ENCODE peak calls at places on chromosomes 12 and 14, in ten cellular contexts. R is thyroid gland; I is heart left ventricle; D is gastrocnemius medialis; N is AG04450; J is fibroblast of lung; U is CD8-positive, alpha-beta memory T cell; A is foreskin fibroblast; K is body of pancreas; L is cardiac fibroblast. O is an unnamed sample.

GRCh38 chr12:69007166-69007857 is 74.3 kb upstream of the CPM start:
- DNase-seq in D (peak), K (no peak), J (peak), U (no peak), L (peak), N (peak), A (peak), I (no peak), R (peak), O (no peak)

GRCh38 chr14:72880820-72881219 is 13.1 kb downstream of the DPF3 start:
- DNase-seq in A (no peak), J (no peak), R (no peak), I (no peak), D (no peak), K (no peak), L (no peak), U (no peak), N (no peak), O (no peak)

GRCh38 chr12:52662093-52663006 is 10.3 kb upstream of the KRT2 start:
- DNase-seq in D (no peak), R (no peak), N (no peak), K (no peak), L (no peak), J (no peak), I (no peak), U (peak), A (no peak), O (no peak)

GRCh38 chr12:78970041-78970440 is 105.5 kb downstream of the SYT1 start:
- DNase-seq in A (no peak), R (no peak), N (no peak), D (no peak), L (no peak), K (no peak), I (no peak), J (peak), U (no peak), O (no peak)

GRCh38 chr12:2390133-2390532 is 337.3 kb downstream of the CACNA1C start:
- DNase-seq in L (no peak), A (no peak), J (no peak), U (no peak), I (no peak), R (no peak), K (no peak), N (no peak), D (no peak), O (no peak)

GRCh38 chr12:70271025-70271424 is 27.8 kb downstream of the CNOT2 start:
- DNase-seq in I (no peak), U (no peak), J (no peak), D (no peak), N (no peak), A (no peak), R (no peak), K (no peak), L (no peak), O (no peak)

GRCh38 chr14:85537526-85537925 is 7.6 kb downstream of the FLRT2 start:
- DNase-seq in I (no peak), K (no peak), A (no peak), J (no peak), R (no peak), L (no peak), D (no peak), U (no peak), N (no peak), O (no peak)

GRCh38 chr14:60350366-60350720 is 101.3 kb downstream of the PPM1A start:
- DNase-seq in D (no peak), N (no peak), I (no peak), J (no peak), L (peak), A (no peak), K (no peak), R (no peak), U (no peak), O (no peak)

GRCh38 chr12:1857821-1858220 is 37.5 kb downstream of the LRTM2 start:
- DNase-seq in L (no peak), K (no peak), I (no peak), U (no peak), A (no peak), R (no peak), D (no peak), N (no peak), J (no peak), O (no peak)

GRCh38 chr14:65079788-65080187 is 22.5 kb downstream of the MAX start:
- DNase-seq in A (no peak), N (no peak), J (no peak), K (no peak), I (no peak), R (no peak), D (no peak), U (no peak), L (no peak), O (no peak)

GRCh38 chr14:78970677-78971076 is 800.5 kb downstream of the NRXN3 start:
- DNase-seq in K (no peak), N (no peak), L (no peak), A (no peak), D (no peak), J (peak), R (no peak), I (no peak), U (no peak), O (no peak)

GRCh38 chr12:627285-627684 is 36.0 kb downstream of the NINJ2 start:
- DNase-seq in D (no peak), R (no peak), I (no peak), U (no peak), N (no peak), A (no peak), K (no peak), L (no peak), J (no peak), O (no peak)

GRCh38 chr12:1660304-1661187 is 30.3 kb upstream of the ADIPOR2 start:
- DNase-seq in N (no peak), L (peak), J (no peak), D (peak), U (peak), R (peak), A (peak), I (peak), K (peak), O (peak)

GRCh38 chr12:84079621-84080020 is 833.0 kb downstream of the SLC6A15 start:
- DNase-seq in A (no peak), L (no peak), K (no peak), R (no peak), U (no peak), N (no peak), I (no peak), J (peak), D (no peak), O (no peak)

GRCh38 chr14:68975667-68976066 is 3.4 kb downstream of the ACTN1 start:
- DNase-seq in J (peak), A (peak), N (no peak), I (no peak), D (no peak), L (peak), U (no peak), R (peak), K (no peak), O (no peak)

GRCh38 chr12:49549735-49550710 is 11.2 kb downstream of the KCNH3 start:
- DNase-seq in K (no peak), R (no peak), N (no peak), I (no peak), J (no peak), L (no peak), U (no peak), D (no peak), A (no peak), O (no peak)

GRCh38 chr12:49548822-49549648 is 10.2 kb downstream of the KCNH3 start:
- DNase-seq in A (no peak), L (peak), R (peak), K (no peak), J (peak), I (no peak), N (no peak), U (no peak), D (no peak), O (no peak)

GRCh38 chr12:49547090-49547690 is 8.4 kb downstream of the KCNH3 start:
- DNase-seq in A (no peak), I (no peak), J (no peak), K (no peak), D (no peak), U (no peak), R (no peak), N (no peak), L (no peak), O (no peak)

GRCh38 chr12:49546481-49546880 is 7.7 kb downstream of the KCNH3 start:
- DNase-seq in D (no peak), L (no peak), N (no peak), I (no peak), A (no peak), R (no peak), J (no peak), U (no peak), K (no peak), O (no peak)

DNA sequence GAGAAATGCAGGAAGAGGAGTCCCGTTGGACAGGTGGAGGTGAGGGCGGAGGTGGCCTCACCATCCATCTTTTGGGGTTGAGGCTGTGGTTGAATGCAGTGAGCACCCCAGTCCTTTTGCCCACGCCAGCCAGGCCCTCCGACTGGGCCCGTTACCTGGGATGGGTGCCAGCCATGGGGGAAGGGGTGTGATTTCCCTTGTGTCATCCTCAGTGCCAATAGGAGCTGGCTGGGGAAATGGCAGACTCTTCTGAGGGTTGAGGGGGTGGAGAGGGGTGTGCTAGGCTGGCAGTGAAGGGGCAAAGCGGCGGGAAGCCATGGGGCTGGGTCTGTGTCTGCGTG is 9.6 kb downstream of the KCNH3 start:
- DNase-seq in R (no peak), U (no peak), N (no peak), K (no peak), D (no peak), J (no peak), L (no peak), A (no peak), I (no peak), O (no peak)
- H3K4me3 ChIP-seq in R (no peak), U (peak), N (no peak), K (no peak), D (peak), J (no peak), L (no peak), A (peak), I (peak), O (no peak)

DNA sequence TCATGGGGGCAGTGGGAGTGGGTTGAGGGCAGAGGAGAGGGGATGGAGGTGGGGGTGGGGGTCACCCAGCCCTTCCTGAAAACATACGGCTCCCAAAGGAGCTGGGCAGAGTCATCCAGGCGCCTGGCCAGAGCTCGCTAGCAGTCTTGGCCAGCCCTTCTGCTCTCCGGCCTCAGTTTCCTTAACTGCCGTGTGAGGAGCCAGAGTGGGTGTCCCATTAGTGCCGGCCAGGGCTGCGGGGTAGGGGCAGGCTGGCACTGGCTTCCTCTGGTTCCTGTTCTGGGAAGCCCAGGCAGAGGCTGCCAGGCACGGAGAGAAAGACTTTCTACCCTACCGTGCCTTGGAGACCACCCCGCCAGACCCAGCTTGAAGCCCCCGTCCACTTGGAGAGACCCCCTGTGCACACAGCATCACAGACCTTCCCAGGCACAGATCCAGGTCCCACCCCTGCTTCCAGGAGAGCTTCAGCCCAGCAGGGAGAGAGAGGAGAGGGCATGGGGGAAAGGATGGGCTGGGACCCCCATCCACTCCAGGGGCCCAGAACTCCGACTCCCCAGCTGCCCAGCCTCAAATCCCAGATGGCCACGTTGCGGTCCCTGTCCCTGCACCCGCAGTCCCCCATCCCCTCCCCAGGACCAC is 93.3 kb downstream of the RFLNA start:
- DNase-seq in D (no peak), R (no peak), A (no peak), I (no peak), J (no peak), U (no peak), K (no peak), N (no peak), L (no peak), O (no peak)
- H3K4me3 ChIP-seq in D (peak), R (no peak), A (peak), I (peak), J (peak), U (no peak), K (peak), N (peak), L (peak), O (peak)

GRCh38 chr14:36663404-36664321 is 2.0 kb downstream of the PAX9 start:
- DNase-seq in R (peak), J (peak), D (no peak), I (no peak), U (no peak), L (no peak), N (no peak), A (no peak), K (no peak), O (no peak)

GRCh38 chr14:36666416-36667206 is 5.0 kb downstream of the PAX9 start:
- DNase-seq in D (no peak), A (no peak), U (no peak), L (no peak), N (no peak), R (no peak), K (no peak), J (no peak), I (no peak), O (no peak)

GRCh38 chr14:36664322-36665193 is 2.9 kb downstream of the PAX9 start:
- DNase-seq in N (no peak), K (no peak), J (no peak), R (no peak), L (no peak), I (no peak), A (no peak), D (no peak), U (no peak), O (no peak)

GRCh38 chr14:36667679-36668078 is 6.0 kb downstream of the PAX9 start:
- DNase-seq in L (no peak), J (no peak), A (no peak), N (no peak), R (no peak), D (no peak), K (no peak), U (no peak), I (no peak), O (no peak)

DNA sequence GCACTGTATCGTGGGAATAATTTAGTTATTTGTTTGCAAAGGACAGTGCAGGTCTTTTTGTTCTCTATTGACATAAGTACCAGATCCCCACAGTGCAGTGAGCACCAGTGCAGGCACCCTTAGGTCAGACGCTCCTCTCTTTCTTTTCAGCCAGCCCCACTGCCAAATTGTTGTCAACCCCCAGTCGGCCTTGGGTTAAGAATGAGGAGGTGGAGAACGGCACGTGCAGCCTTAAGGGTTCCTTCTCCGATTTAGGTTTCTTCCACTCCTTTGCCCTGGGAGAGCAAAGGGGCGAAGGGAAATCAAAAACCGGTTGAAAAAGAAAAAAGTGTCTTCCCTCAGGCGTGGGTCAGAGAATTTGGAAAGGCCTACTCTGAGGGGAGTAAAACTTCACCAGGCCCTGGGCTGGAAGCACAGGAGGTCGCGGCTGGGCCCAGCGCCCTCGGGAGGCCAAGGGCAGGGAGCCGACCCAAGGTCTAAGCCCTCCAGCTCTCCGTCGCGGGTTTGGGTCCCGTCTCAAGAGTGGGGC is 4.3 kb downstream of the PAX9 start:
- DNase-seq in D (no peak), J (no peak), U (no peak), K (no peak), R (no peak), A (no peak), I (no peak), N (no peak), L (no peak), O (no peak)
- H3K4me3 ChIP-seq in D (no peak), J (no peak), U (no peak), K (no peak), R (no peak), A (no peak), I (no peak), N (no peak), L (no peak), O (no peak)

GRCh38 chr12:130320553-130320952 is 17.1 kb upstream of the PIWIL1 start:
- DNase-seq in J (no peak), D (no peak), L (no peak), A (no peak), I (no peak), K (no peak), N (no peak), R (no peak), U (no peak), O (no peak)

GRCh38 chr12:130322263-130322662 is 15.4 kb upstream of the PIWIL1 start:
- DNase-seq in L (no peak), U (no peak), K (no peak), R (no peak), D (no peak), J (no peak), A (no peak), N (no peak), I (no peak), O (no peak)

DNA sequence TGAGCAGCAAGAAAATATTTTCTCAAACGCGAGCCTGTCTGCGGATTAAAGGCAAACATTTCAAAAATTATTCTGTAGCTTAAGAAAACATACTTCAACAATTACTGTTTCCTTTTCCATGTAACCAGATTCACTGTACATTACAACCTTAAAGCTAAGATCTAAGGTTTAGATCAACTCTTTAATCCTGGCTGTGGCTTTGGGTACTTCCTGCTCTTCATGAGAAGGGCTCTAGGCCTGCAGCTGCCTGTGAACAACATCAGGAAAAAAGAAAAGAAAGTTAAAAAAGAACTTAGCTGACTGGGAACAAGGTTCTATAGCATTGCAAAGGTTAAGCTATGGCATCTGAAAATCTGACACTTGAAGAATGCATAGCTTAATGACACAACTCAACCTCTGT is 21.4 kb upstream of the PIWIL1 start:
- DNase-seq in N (no peak), R (no peak), L (no peak), K (no peak), I (no peak), A (no peak), J (no peak), D (no peak), U (no peak), O (no peak)
- H3K4me3 ChIP-seq in N (no peak), R (no peak), L (no peak), K (no peak), I (no peak), A (no peak), J (no peak), D (no peak), U (no peak), O (no peak)

DNA sequence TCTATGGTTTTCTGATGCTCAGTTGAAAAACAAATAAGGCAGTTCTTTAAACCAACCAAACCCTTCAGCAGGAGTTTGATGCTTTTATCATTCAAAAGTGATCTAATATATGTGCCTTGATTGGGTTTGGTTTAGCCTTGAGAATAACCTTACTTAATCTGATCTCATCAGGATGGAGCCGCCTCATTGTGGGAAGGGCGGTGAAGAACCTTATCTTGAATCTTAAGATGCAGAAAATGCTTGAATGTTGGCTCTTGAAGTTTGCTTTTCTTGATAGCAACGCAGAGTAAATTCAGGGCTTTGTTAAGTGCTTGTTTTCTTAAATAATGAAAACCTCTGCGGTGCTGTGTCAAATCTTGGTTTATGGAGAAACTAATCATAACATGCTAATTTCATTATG is 138.2 kb downstream of the MON2 start:
- DNase-seq in U (no peak), K (no peak), D (no peak), I (no peak), J (peak), R (peak), A (no peak), N (no peak), L (peak), O (no peak)
- H3K4me3 ChIP-seq in U (no peak), K (no peak), D (peak), I (peak), J (peak), R (peak), A (peak), N (peak), L (peak), O (no peak)

GRCh38 chr12:111457071-111457470 is 51.3 kb downstream of the SH2B3 start:
- DNase-seq in R (no peak), I (no peak), K (no peak), U (no peak), D (no peak), J (no peak), N (no peak), A (no peak), L (no peak), O (no peak)

GRCh38 chr12:111454311-111454710 is 48.6 kb downstream of the SH2B3 start:
- DNase-seq in K (no peak), N (no peak), L (no peak), U (no peak), A (no peak), D (no peak), I (no peak), J (no peak), R (peak), O (peak)

GRCh38 chr12:111455448-111456320 is 50.0 kb downstream of the SH2B3 start:
- DNase-seq in N (no peak), K (no peak), R (no peak), J (peak), D (no peak), L (peak), I (no peak), U (no peak), A (peak), O (peak)

GRCh38 chr12:111453071-111453989 is 47.6 kb downstream of the SH2B3 start:
- DNase-seq in K (no peak), R (no peak), J (no peak), A (no peak), U (no peak), N (no peak), L (no peak), I (no peak), D (no peak), O (no peak)

DNA sequence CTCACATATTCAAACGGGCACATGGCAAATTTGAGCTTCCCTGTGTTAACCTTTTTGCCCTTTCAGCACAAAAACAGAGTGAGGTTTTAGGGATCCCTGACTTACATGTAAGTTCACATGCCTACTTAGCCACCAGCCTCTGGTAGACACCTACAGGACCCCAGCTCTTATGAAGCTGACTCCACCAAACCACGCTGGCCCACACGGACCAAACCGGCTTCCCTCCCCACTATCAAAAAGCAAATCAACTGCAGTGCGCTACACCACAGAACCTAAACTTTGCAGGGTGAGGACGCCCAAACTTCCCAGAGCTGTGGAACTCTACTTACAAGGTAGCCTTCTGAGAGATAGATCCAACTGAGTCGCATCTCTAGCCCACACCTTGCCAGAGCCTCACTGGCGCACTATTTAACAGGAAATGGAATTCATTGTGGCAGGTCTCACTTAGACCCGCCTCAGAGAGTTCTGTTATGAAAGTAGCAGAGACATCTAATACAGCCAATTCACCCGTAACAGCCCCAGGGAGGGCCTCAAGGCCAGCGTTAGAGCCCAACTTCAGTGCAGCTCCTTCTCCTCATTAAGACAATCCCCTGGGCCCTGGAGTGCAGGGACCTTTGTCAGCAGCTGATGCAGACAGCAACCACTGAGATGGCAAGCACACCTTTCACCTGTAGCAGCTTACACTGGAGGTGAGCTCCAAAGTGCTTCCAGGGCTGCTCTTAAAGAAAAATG is 49.2 kb downstream of the SH2B3 start:
- DNase-seq in J (no peak), U (no peak), R (no peak), I (no peak), D (no peak), K (no peak), A (no peak), L (no peak), N (no peak), O (peak)
- H3K4me3 ChIP-seq in J (no peak), U (no peak), R (no peak), I (no peak), D (no peak), K (no peak), A (no peak), L (no peak), N (no peak), O (no peak)

O was measured in right lobe of liver.